ENCODE peak calls at places on chromosomes 4 and X, in ten cellular contexts. One of them, this sample, is unnamed.

GRCh38 chr4:46931981-46932380 is 22.9 kb upstream of the COX7B2 start:
- DNase-seq in fibroblast of mammary gland: peak
- DNase-seq in heart left ventricle: no peak
- DNase-seq in MCF 10A: peak
- DNase-seq in tibial nerve: peak
- DNase-seq in transverse colon: peak
- DNase-seq in RWPE1: no peak
- DNase-seq in uterus: no peak
- DNase-seq in Peyer's patch: no peak
- DNase-seq in osteocyte: no peak
- DNase-seq in this sample: no peak

GRCh38 chr4:125796138-125796537 is 481.4 kb downstream of the FAT4 start:
- DNase-seq in fibroblast of mammary gland: no peak
- DNase-seq in heart left ventricle: no peak
- DNase-seq in MCF 10A: no peak
- DNase-seq in tibial nerve: no peak
- DNase-seq in transverse colon: no peak
- DNase-seq in RWPE1: no peak
- DNase-seq in uterus: no peak
- DNase-seq in Peyer's patch: no peak
- DNase-seq in osteocyte: no peak
- DNase-seq in this sample: no peak

GRCh38 chr4:102324725-102325124 is 20.6 kb downstream of the SLC39A8 start:
- DNase-seq in fibroblast of mammary gland: peak
- DNase-seq in heart left ventricle: no peak
- DNase-seq in MCF 10A: no peak
- DNase-seq in tibial nerve: no peak
- DNase-seq in transverse colon: no peak
- DNase-seq in RWPE1: no peak
- DNase-seq in uterus: no peak
- DNase-seq in Peyer's patch: no peak
- DNase-seq in osteocyte: no peak
- DNase-seq in this sample: no peak

GRCh38 chr4:89558147-89558546 is 250.5 kb upstream of the GPRIN3 start:
- DNase-seq in fibroblast of mammary gland: peak
- DNase-seq in heart left ventricle: no peak
- DNase-seq in MCF 10A: peak
- DNase-seq in tibial nerve: no peak
- DNase-seq in transverse colon: no peak
- DNase-seq in RWPE1: no peak
- DNase-seq in uterus: no peak
- DNase-seq in Peyer's patch: no peak
- DNase-seq in osteocyte: no peak
- DNase-seq in this sample: no peak

GRCh38 chr4:179634862-179635261 is 2192.6 kb upstream of the AGA start:
- DNase-seq in fibroblast of mammary gland: no peak
- DNase-seq in heart left ventricle: no peak
- DNase-seq in MCF 10A: peak
- DNase-seq in tibial nerve: no peak
- DNase-seq in transverse colon: no peak
- DNase-seq in RWPE1: no peak
- DNase-seq in uterus: no peak
- DNase-seq in Peyer's patch: no peak
- DNase-seq in osteocyte: no peak
- DNase-seq in this sample: no peak

GRCh38 chrX:124592745-124593144 is 246.4 kb downstream of the SH2D1A start:
- DNase-seq in fibroblast of mammary gland: no peak
- DNase-seq in heart left ventricle: no peak
- DNase-seq in MCF 10A: no peak
- DNase-seq in tibial nerve: no peak
- DNase-seq in transverse colon: no peak
- DNase-seq in RWPE1: no peak
- DNase-seq in uterus: no peak
- DNase-seq in Peyer's patch: no peak
- DNase-seq in osteocyte: no peak
- DNase-seq in this sample: no peak

GRCh38 chrX:30023451-30023850 is 191.9 kb upstream of the MAGEB2 start:
- DNase-seq in fibroblast of mammary gland: peak
- DNase-seq in heart left ventricle: no peak
- DNase-seq in MCF 10A: no peak
- DNase-seq in tibial nerve: no peak
- DNase-seq in transverse colon: no peak
- DNase-seq in RWPE1: no peak
- DNase-seq in uterus: no peak
- DNase-seq in Peyer's patch: no peak
- DNase-seq in osteocyte: no peak
- DNase-seq in this sample: no peak

GRCh38 chrX:31036895-31037294 is 34.9 kb downstream of the FTHL17 start:
- DNase-seq in fibroblast of mammary gland: peak
- DNase-seq in heart left ventricle: peak
- DNase-seq in MCF 10A: peak
- DNase-seq in tibial nerve: peak
- DNase-seq in transverse colon: peak
- DNase-seq in RWPE1: peak
- DNase-seq in uterus: peak
- DNase-seq in Peyer's patch: peak
- DNase-seq in osteocyte: no peak
- DNase-seq in this sample: no peak

GRCh38 chrX:152814048-152814447 is 16.5 kb downstream of the CETN2 start:
- DNase-seq in fibroblast of mammary gland: no peak
- DNase-seq in heart left ventricle: no peak
- DNase-seq in MCF 10A: no peak
- DNase-seq in tibial nerve: no peak
- DNase-seq in transverse colon: no peak
- DNase-seq in RWPE1: no peak
- DNase-seq in uterus: no peak
- DNase-seq in Peyer's patch: no peak
- DNase-seq in osteocyte: no peak
- DNase-seq in this sample: no peak

GRCh38 chr4:72886602-72887001 is 182.9 kb downstream of the COX18 start:
- DNase-seq in fibroblast of mammary gland: peak
- DNase-seq in heart left ventricle: no peak
- DNase-seq in MCF 10A: peak
- DNase-seq in tibial nerve: no peak
- DNase-seq in transverse colon: no peak
- DNase-seq in RWPE1: peak
- DNase-seq in uterus: no peak
- DNase-seq in Peyer's patch: no peak
- DNase-seq in osteocyte: no peak
- DNase-seq in this sample: no peak

GRCh38 chr4:3168029-3168428 is 80.9 kb upstream of the MSANTD1 start:
- DNase-seq in fibroblast of mammary gland: peak
- DNase-seq in heart left ventricle: no peak
- DNase-seq in MCF 10A: no peak
- DNase-seq in tibial nerve: no peak
- DNase-seq in transverse colon: no peak
- DNase-seq in RWPE1: peak
- DNase-seq in uterus: no peak
- DNase-seq in Peyer's patch: no peak
- DNase-seq in osteocyte: no peak
- DNase-seq in this sample: no peak

GRCh38 chr4:2303686-2304320 is 41.9 kb upstream of the MXD4 start:
- DNase-seq in fibroblast of mammary gland: no peak
- DNase-seq in heart left ventricle: no peak
- DNase-seq in MCF 10A: no peak
- DNase-seq in tibial nerve: no peak
- DNase-seq in transverse colon: peak
- DNase-seq in RWPE1: no peak
- DNase-seq in uterus: no peak
- DNase-seq in Peyer's patch: no peak
- DNase-seq in osteocyte: peak
- DNase-seq in this sample: no peak

GRCh38 chrX:67094061-67094460 is 449.8 kb upstream of the AR start:
- DNase-seq in fibroblast of mammary gland: no peak
- DNase-seq in heart left ventricle: no peak
- DNase-seq in MCF 10A: no peak
- DNase-seq in tibial nerve: no peak
- DNase-seq in transverse colon: no peak
- DNase-seq in RWPE1: no peak
- DNase-seq in uterus: no peak
- DNase-seq in Peyer's patch: no peak
- DNase-seq in osteocyte: no peak
- DNase-seq in this sample: no peak

GRCh38 chrX:49041683-49042529 is 1.3 kb downstream of the TFE3 start:
- DNase-seq in fibroblast of mammary gland: peak
- DNase-seq in heart left ventricle: no peak
- DNase-seq in MCF 10A: peak
- DNase-seq in tibial nerve: peak
- DNase-seq in transverse colon: no peak
- DNase-seq in RWPE1: no peak
- DNase-seq in uterus: no peak
- DNase-seq in Peyer's patch: no peak
- DNase-seq in osteocyte: no peak
- DNase-seq in this sample: no peak

GRCh38 chr4:56690393-56690971 is 9.4 kb upstream of the HOPX start:
- DNase-seq in fibroblast of mammary gland: no peak
- DNase-seq in heart left ventricle: no peak
- DNase-seq in MCF 10A: no peak
- DNase-seq in tibial nerve: no peak
- DNase-seq in transverse colon: no peak
- DNase-seq in RWPE1: no peak
- DNase-seq in uterus: no peak
- DNase-seq in Peyer's patch: no peak
- DNase-seq in osteocyte: no peak
- DNase-seq in this sample: no peak

GRCh38 chr4:52376107-52376704 is 282.9 kb downstream of the USP46 start:
- DNase-seq in fibroblast of mammary gland: peak
- DNase-seq in heart left ventricle: no peak
- DNase-seq in MCF 10A: peak
- DNase-seq in tibial nerve: peak
- DNase-seq in transverse colon: no peak
- DNase-seq in RWPE1: peak
- DNase-seq in uterus: peak
- DNase-seq in Peyer's patch: no peak
- DNase-seq in osteocyte: no peak
- DNase-seq in this sample: no peak
- TF ChIP-seq CTCF in fibroblast of mammary gland: peak
- TF ChIP-seq CTCF in heart left ventricle: peak
- TF ChIP-seq CTCF in MCF 10A: peak
- TF ChIP-seq CTCF in tibial nerve: peak
- TF ChIP-seq CTCF in transverse colon: peak
- TF ChIP-seq CTCF in RWPE1: peak
- TF ChIP-seq CTCF in uterus: peak
- TF ChIP-seq CTCF in Peyer's patch: peak
- TF ChIP-seq CTCF in osteocyte: peak
- TF ChIP-seq CTCF in this sample: peak

GRCh38 chr4:77022581-77023133 is 53.1 kb downstream of the CCNI start:
- DNase-seq in fibroblast of mammary gland: peak
- DNase-seq in heart left ventricle: no peak
- DNase-seq in MCF 10A: no peak
- DNase-seq in tibial nerve: no peak
- DNase-seq in transverse colon: no peak
- DNase-seq in RWPE1: no peak
- DNase-seq in uterus: no peak
- DNase-seq in Peyer's patch: no peak
- DNase-seq in osteocyte: no peak
- DNase-seq in this sample: no peak
- TF ChIP-seq CTCF in fibroblast of mammary gland: no peak
- TF ChIP-seq CTCF in heart left ventricle: no peak
- TF ChIP-seq CTCF in MCF 10A: no peak
- TF ChIP-seq CTCF in tibial nerve: no peak
- TF ChIP-seq CTCF in transverse colon: no peak
- TF ChIP-seq CTCF in RWPE1: no peak
- TF ChIP-seq CTCF in uterus: no peak
- TF ChIP-seq CTCF in Peyer's patch: no peak
- TF ChIP-seq CTCF in osteocyte: no peak
- TF ChIP-seq CTCF in this sample: no peak

GRCh38 chr4:71258323-71258722 is 80.5 kb upstream of the SLC4A4 start:
- DNase-seq in fibroblast of mammary gland: no peak
- DNase-seq in heart left ventricle: no peak
- DNase-seq in MCF 10A: no peak
- DNase-seq in tibial nerve: no peak
- DNase-seq in transverse colon: no peak
- DNase-seq in RWPE1: no peak
- DNase-seq in uterus: no peak
- DNase-seq in Peyer's patch: no peak
- DNase-seq in osteocyte: no peak
- DNase-seq in this sample: no peak

GRCh38 chr4:71257761-71258160 is 81.1 kb upstream of the SLC4A4 start:
- DNase-seq in fibroblast of mammary gland: no peak
- DNase-seq in heart left ventricle: no peak
- DNase-seq in MCF 10A: no peak
- DNase-seq in tibial nerve: no peak
- DNase-seq in transverse colon: no peak
- DNase-seq in RWPE1: no peak
- DNase-seq in uterus: no peak
- DNase-seq in Peyer's patch: no peak
- DNase-seq in osteocyte: no peak
- DNase-seq in this sample: no peak

GRCh38 chr4:71255966-71256365 is 82.9 kb upstream of the SLC4A4 start:
- DNase-seq in fibroblast of mammary gland: no peak
- DNase-seq in heart left ventricle: no peak
- DNase-seq in MCF 10A: no peak
- DNase-seq in tibial nerve: no peak
- DNase-seq in transverse colon: no peak
- DNase-seq in RWPE1: no peak
- DNase-seq in uterus: no peak
- DNase-seq in Peyer's patch: no peak
- DNase-seq in osteocyte: no peak
- DNase-seq in this sample: no peak

GRCh38 chr4:71251266-71251665 is 87.6 kb upstream of the SLC4A4 start:
- DNase-seq in fibroblast of mammary gland: no peak
- DNase-seq in heart left ventricle: no peak
- DNase-seq in MCF 10A: no peak
- DNase-seq in tibial nerve: no peak
- DNase-seq in transverse colon: no peak
- DNase-seq in RWPE1: no peak
- DNase-seq in uterus: no peak
- DNase-seq in Peyer's patch: no peak
- DNase-seq in osteocyte: no peak
- DNase-seq in this sample: no peak

GRCh38 chr4:71254451-71255012 is 84.3 kb upstream of the SLC4A4 start:
- DNase-seq in fibroblast of mammary gland: no peak
- DNase-seq in heart left ventricle: no peak
- DNase-seq in MCF 10A: no peak
- DNase-seq in tibial nerve: no peak
- DNase-seq in transverse colon: no peak
- DNase-seq in RWPE1: no peak
- DNase-seq in uterus: no peak
- DNase-seq in Peyer's patch: no peak
- DNase-seq in osteocyte: no peak
- DNase-seq in this sample: no peak
- TF ChIP-seq CTCF in fibroblast of mammary gland: no peak
- TF ChIP-seq CTCF in heart left ventricle: peak
- TF ChIP-seq CTCF in MCF 10A: no peak
- TF ChIP-seq CTCF in tibial nerve: no peak
- TF ChIP-seq CTCF in transverse colon: no peak
- TF ChIP-seq CTCF in RWPE1: no peak
- TF ChIP-seq CTCF in uterus: no peak
- TF ChIP-seq CTCF in Peyer's patch: no peak
- TF ChIP-seq CTCF in osteocyte: no peak
- TF ChIP-seq CTCF in this sample: no peak

DNA sequence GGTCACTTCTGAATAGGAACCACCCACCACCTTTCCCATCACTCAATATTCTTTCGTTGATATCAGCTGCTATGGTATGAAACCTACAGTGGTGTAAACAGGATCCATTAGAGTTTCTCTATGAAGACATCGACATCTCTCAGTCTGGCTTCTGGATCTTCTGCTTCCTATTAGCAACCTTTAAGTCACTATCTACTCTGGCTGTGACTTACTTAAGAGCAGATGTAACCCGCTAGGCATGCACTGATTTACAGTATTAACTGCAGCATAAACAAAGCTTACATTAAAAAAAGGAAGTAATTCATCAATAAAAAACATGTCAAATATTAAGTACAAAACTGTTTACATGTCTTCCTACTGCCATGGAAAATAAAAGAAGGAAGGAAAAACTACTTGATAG is 96.4 kb downstream of the ANAPC10 start:
- DNase-seq in fibroblast of mammary gland: no peak
- DNase-seq in heart left ventricle: no peak
- DNase-seq in MCF 10A: no peak
- DNase-seq in tibial nerve: no peak
- DNase-seq in transverse colon: no peak
- DNase-seq in RWPE1: no peak
- DNase-seq in uterus: no peak
- DNase-seq in Peyer's patch: no peak
- DNase-seq in osteocyte: no peak
- DNase-seq in this sample: no peak
- TF ChIP-seq CTCF in fibroblast of mammary gland: no peak
- TF ChIP-seq CTCF in heart left ventricle: no peak
- TF ChIP-seq CTCF in MCF 10A: no peak
- TF ChIP-seq CTCF in tibial nerve: no peak
- TF ChIP-seq CTCF in transverse colon: no peak
- TF ChIP-seq CTCF in RWPE1: no peak
- TF ChIP-seq CTCF in uterus: no peak
- TF ChIP-seq CTCF in Peyer's patch: no peak
- TF ChIP-seq CTCF in osteocyte: no peak
- TF ChIP-seq CTCF in this sample: no peak

This sample was measured in activated B cell treated with CpG ODN at 0.5 μM for 24 hours.